ENCODE peak calls at places on chromosome 14, in six cellular contexts. One of them, this sample, is unnamed.

GRCh38 chr14:90664911-90665695 is 151.1 kb downstream of the TTC7B start:
- DNase-seq in hepatocyte: no peak
- DNase-seq in fibroblast of pulmonary artery: peak
- DNase-seq in foreskin fibroblast: no peak
- DNase-seq in A549: no peak
- DNase-seq in left ventricle myocardium inferior: no peak
- DNase-seq in this sample: no peak

GRCh38 chr14:80535171-80535570 is 323.9 kb upstream of the DIO2 start:
- DNase-seq in left ventricle myocardium inferior: no peak
- DNase-seq in fibroblast of pulmonary artery: no peak
- DNase-seq in foreskin fibroblast: no peak
- DNase-seq in A549: no peak
- DNase-seq in hepatocyte: peak
- DNase-seq in this sample: no peak

GRCh38 chr14:75612157-75612556 is 33.7 kb downstream of the FLVCR2 start:
- DNase-seq in hepatocyte: no peak
- DNase-seq in fibroblast of pulmonary artery: no peak
- DNase-seq in foreskin fibroblast: peak
- DNase-seq in A549: no peak
- DNase-seq in left ventricle myocardium inferior: no peak
- DNase-seq in this sample: no peak

GRCh38 chr14:91269076-91269991 is 24.8 kb upstream of the GPR68 start:
- DNase-seq in hepatocyte: no peak
- DNase-seq in left ventricle myocardium inferior: no peak
- DNase-seq in fibroblast of pulmonary artery: peak
- DNase-seq in A549: no peak
- DNase-seq in foreskin fibroblast: no peak
- DNase-seq in this sample: no peak

GRCh38 chr14:57530571-57530970 is 36.9 kb upstream of the CCDC198 start:
- DNase-seq in left ventricle myocardium inferior: no peak
- DNase-seq in A549: no peak
- DNase-seq in foreskin fibroblast: no peak
- DNase-seq in fibroblast of pulmonary artery: no peak
- DNase-seq in hepatocyte: no peak
- DNase-seq in this sample: no peak

GRCh38 chr14:87877877-87878276 is 115.1 kb downstream of the GALC start:
- DNase-seq in fibroblast of pulmonary artery: no peak
- DNase-seq in left ventricle myocardium inferior: no peak
- DNase-seq in hepatocyte: no peak
- DNase-seq in A549: no peak
- DNase-seq in foreskin fibroblast: no peak
- DNase-seq in this sample: no peak

GRCh38 chr14:96383445-96383844 is 8.5 kb upstream of the AK7 start:
- DNase-seq in hepatocyte: no peak
- DNase-seq in foreskin fibroblast: peak
- DNase-seq in A549: no peak
- DNase-seq in left ventricle myocardium inferior: no peak
- DNase-seq in fibroblast of pulmonary artery: no peak
- DNase-seq in this sample: no peak

GRCh38 chr14:69711471-69712216 is 55.3 kb upstream of the SRSF5 start:
- DNase-seq in foreskin fibroblast: no peak
- DNase-seq in hepatocyte: no peak
- DNase-seq in A549: no peak
- DNase-seq in fibroblast of pulmonary artery: no peak
- DNase-seq in left ventricle myocardium inferior: peak
- DNase-seq in this sample: no peak

GRCh38 chr14:78987006-78987405 is 816.8 kb downstream of the NRXN3 start:
- DNase-seq in foreskin fibroblast: no peak
- DNase-seq in left ventricle myocardium inferior: no peak
- DNase-seq in fibroblast of pulmonary artery: no peak
- DNase-seq in hepatocyte: no peak
- DNase-seq in A549: no peak
- DNase-seq in this sample: no peak

GRCh38 chr14:100230361-100230760 is 8.6 kb upstream of the YY1 start:
- DNase-seq in foreskin fibroblast: no peak
- DNase-seq in fibroblast of pulmonary artery: no peak
- DNase-seq in left ventricle myocardium inferior: no peak
- DNase-seq in hepatocyte: no peak
- DNase-seq in A549: no peak
- DNase-seq in this sample: no peak

GRCh38 chr14:69845787-69846186 is 33.4 kb upstream of the SMOC1 start:
- DNase-seq in hepatocyte: peak
- DNase-seq in A549: no peak
- DNase-seq in fibroblast of pulmonary artery: no peak
- DNase-seq in foreskin fibroblast: no peak
- DNase-seq in left ventricle myocardium inferior: no peak
- DNase-seq in this sample: no peak

GRCh38 chr14:33120341-33120740 is 181.7 kb downstream of the NPAS3 start:
- DNase-seq in hepatocyte: no peak
- DNase-seq in foreskin fibroblast: peak
- DNase-seq in A549: no peak
- DNase-seq in left ventricle myocardium inferior: no peak
- DNase-seq in fibroblast of pulmonary artery: peak
- DNase-seq in this sample: no peak

GRCh38 chr14:57382283-57382682 is 8.1 kb upstream of the NAA30 start:
- DNase-seq in A549: no peak
- DNase-seq in fibroblast of pulmonary artery: peak
- DNase-seq in hepatocyte: no peak
- DNase-seq in left ventricle myocardium inferior: no peak
- DNase-seq in foreskin fibroblast: peak
- DNase-seq in this sample: no peak

GRCh38 chr14:103384450-103385152 is 614 bp upstream of the MARK3 start:
- DNase-seq in foreskin fibroblast: no peak
- DNase-seq in A549: no peak
- DNase-seq in left ventricle myocardium inferior: peak
- DNase-seq in fibroblast of pulmonary artery: no peak
- DNase-seq in hepatocyte: no peak
- DNase-seq in this sample: peak

GRCh38 chr14:28765907-28766504 is 581 bp upstream of the FOXG1 start:
- DNase-seq in hepatocyte: peak
- DNase-seq in left ventricle myocardium inferior: no peak
- DNase-seq in A549: no peak
- DNase-seq in foreskin fibroblast: peak
- DNase-seq in fibroblast of pulmonary artery: no peak
- DNase-seq in this sample: peak

GRCh38 chr14:90517431-90517841 is 120.6 kb downstream of the CALM1 start:
- DNase-seq in hepatocyte: peak
- DNase-seq in foreskin fibroblast: no peak
- DNase-seq in left ventricle myocardium inferior: no peak
- DNase-seq in A549: no peak
- DNase-seq in fibroblast of pulmonary artery: no peak
- DNase-seq in this sample: no peak

DNA sequence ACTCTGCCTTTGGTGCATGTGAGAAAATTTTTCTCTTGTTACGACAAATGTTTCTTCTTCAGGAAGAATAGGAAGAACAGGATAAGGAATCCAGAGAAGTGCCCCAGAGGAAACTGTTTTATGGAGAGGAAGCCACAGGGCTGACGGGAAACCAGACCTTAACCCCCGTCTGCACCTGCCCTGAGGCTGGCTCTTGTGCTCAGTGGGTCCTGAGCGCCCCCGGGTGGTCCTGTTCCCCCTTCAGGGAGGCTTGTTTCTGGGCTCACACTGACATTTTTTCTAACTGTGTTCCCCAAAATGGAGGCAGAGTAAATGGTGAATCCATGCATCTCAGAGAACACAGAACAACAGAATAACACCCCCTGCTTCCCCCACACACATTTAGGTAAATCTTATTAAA is 691.8 kb downstream of the TMEM121 start:
- DNase-seq in hepatocyte: no peak
- DNase-seq in left ventricle myocardium inferior: no peak
- DNase-seq in A549: no peak
- DNase-seq in fibroblast of pulmonary artery: no peak
- DNase-seq in foreskin fibroblast: no peak
- DNase-seq in this sample: no peak
- TF ChIP-seq CTCF in hepatocyte: no peak
- TF ChIP-seq CTCF in left ventricle myocardium inferior: no peak
- TF ChIP-seq CTCF in A549: no peak
- TF ChIP-seq CTCF in fibroblast of pulmonary artery: no peak
- TF ChIP-seq CTCF in foreskin fibroblast: no peak
- TF ChIP-seq CTCF in this sample: no peak

GRCh38 chr14:77642407-77642806 is 26.0 kb upstream of the SPTLC2 start:
- DNase-seq in fibroblast of pulmonary artery: no peak
- DNase-seq in A549: no peak
- DNase-seq in foreskin fibroblast: no peak
- DNase-seq in left ventricle myocardium inferior: no peak
- DNase-seq in hepatocyte: no peak
- DNase-seq in this sample: no peak
- TF ChIP-seq CTCF in fibroblast of pulmonary artery: no peak
- TF ChIP-seq CTCF in A549: no peak
- TF ChIP-seq CTCF in foreskin fibroblast: no peak
- TF ChIP-seq CTCF in left ventricle myocardium inferior: no peak
- TF ChIP-seq CTCF in hepatocyte: no peak
- TF ChIP-seq CTCF in this sample: no peak

GRCh38 chr14:89310211-89310610 is 106.8 kb downstream of the FOXN3 start:
- DNase-seq in A549: no peak
- DNase-seq in left ventricle myocardium inferior: no peak
- DNase-seq in hepatocyte: no peak
- DNase-seq in foreskin fibroblast: no peak
- DNase-seq in fibroblast of pulmonary artery: no peak
- DNase-seq in this sample: no peak

GRCh38 chr14:89307409-89307808 is 109.6 kb downstream of the FOXN3 start:
- DNase-seq in hepatocyte: no peak
- DNase-seq in left ventricle myocardium inferior: no peak
- DNase-seq in fibroblast of pulmonary artery: no peak
- DNase-seq in foreskin fibroblast: no peak
- DNase-seq in A549: no peak
- DNase-seq in this sample: no peak

GRCh38 chr14:89309670-89310177 is 107.3 kb downstream of the FOXN3 start:
- DNase-seq in left ventricle myocardium inferior: no peak
- DNase-seq in foreskin fibroblast: no peak
- DNase-seq in fibroblast of pulmonary artery: no peak
- DNase-seq in hepatocyte: no peak
- DNase-seq in A549: no peak
- DNase-seq in this sample: no peak

GRCh38 chr14:89304972-89305703 is 111.9 kb downstream of the FOXN3 start:
- DNase-seq in hepatocyte: peak
- DNase-seq in fibroblast of pulmonary artery: peak
- DNase-seq in A549: no peak
- DNase-seq in foreskin fibroblast: peak
- DNase-seq in left ventricle myocardium inferior: no peak
- DNase-seq in this sample: no peak

DNA sequence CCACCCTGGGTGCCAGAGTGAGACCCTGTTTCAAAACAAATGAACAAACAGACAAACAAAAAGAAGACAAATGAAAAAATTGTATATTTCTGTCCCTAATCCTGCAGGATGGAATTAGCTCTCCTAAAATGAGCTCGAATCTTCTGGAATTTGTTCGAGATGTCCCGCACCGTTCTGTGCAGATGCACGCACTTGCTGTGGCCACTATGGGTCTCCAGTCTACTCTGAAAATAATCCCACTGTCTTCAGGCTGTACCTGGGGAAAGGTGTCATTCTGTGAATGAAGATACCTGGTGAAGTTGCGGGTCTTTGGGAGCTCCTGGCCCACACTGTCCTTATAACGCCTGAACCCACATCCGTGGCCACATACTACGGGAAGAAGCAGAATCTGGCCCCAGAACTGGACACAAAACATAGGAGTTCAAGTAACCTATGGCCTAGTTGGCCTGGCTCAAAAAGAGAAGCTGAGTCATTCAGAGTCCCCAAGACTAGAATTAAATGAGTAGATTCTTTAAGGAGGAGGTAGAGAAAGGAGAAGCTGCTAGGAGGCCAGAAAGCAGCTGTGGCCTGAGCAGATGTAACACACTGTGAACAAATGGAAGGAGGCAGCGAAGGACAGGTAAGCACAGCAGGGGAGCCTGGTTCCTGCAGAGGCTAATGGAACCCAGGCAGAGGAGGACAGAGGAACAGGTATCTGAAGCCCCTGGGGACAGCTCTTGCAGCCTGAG is 108.6 kb downstream of the FOXN3 start:
- DNase-seq in foreskin fibroblast: peak
- DNase-seq in hepatocyte: no peak
- DNase-seq in fibroblast of pulmonary artery: no peak
- DNase-seq in A549: no peak
- DNase-seq in left ventricle myocardium inferior: no peak
- DNase-seq in this sample: no peak
- TF ChIP-seq CTCF in foreskin fibroblast: no peak
- TF ChIP-seq CTCF in hepatocyte: no peak
- TF ChIP-seq CTCF in fibroblast of pulmonary artery: no peak
- TF ChIP-seq CTCF in A549: no peak
- TF ChIP-seq CTCF in left ventricle myocardium inferior: no peak
- TF ChIP-seq CTCF in this sample: no peak

DNA sequence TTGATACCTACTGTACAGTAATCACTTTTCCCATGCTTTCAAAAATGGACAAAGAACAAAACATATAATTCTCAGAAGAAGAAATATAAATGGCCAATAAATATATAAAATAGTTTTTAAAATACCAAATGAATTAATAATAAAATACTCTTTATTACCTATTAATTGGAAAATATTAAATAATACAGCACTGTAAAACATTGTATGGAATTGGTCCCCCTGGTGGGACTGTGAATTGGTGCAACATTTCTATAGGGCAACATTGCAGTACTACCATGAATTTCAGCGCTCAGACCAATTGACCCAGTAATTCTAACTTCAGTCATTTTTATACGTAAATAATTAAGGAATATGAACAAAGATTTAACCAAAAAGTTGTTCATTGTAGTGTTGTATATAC is 162.6 kb downstream of the PELI2 start:
- DNase-seq in fibroblast of pulmonary artery: no peak
- DNase-seq in A549: peak
- DNase-seq in hepatocyte: no peak
- DNase-seq in left ventricle myocardium inferior: no peak
- DNase-seq in foreskin fibroblast: no peak
- DNase-seq in this sample: no peak
- TF ChIP-seq CTCF in fibroblast of pulmonary artery: peak
- TF ChIP-seq CTCF in A549: no peak
- TF ChIP-seq CTCF in hepatocyte: peak
- TF ChIP-seq CTCF in left ventricle myocardium inferior: no peak
- TF ChIP-seq CTCF in foreskin fibroblast: no peak
- TF ChIP-seq CTCF in this sample: peak

DNA sequence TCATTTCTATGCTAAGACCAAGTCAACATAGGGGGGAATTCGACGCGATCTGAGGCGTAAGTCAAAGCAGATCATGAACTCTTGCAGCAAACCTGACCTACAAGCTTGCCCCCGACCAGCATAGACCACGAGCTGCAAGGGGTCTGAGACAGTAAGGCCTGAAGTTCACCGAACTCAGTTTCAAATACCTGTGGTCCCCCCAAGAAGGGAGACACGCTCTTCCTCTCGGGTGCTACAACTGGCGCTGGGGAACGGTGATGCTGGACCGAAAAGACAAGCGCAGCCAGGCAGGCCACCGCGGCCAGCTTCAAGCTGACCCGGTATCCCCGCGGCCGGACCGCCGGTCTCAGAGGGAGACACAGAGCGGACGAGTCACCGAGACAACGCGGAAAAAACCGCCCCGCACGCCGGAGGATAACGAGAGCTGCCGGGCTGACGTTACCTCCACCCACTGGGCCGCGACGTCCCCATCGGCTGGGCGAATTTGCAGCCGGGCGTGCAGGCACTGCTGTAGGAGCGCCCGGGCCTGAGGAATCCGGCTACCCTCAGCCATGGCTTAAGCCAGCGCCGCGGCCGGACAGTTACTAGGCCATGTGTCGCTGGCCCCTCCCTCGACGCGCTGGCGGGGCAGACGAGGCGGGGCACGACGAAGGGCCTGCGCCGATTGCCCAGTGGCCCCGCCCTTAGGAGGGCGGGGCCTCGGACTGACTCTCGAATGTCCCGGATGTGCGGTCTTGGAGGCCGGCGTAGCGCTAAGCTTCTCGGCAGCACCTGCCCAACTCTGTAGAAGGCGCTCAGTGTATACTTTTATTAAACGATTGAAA is at the start of gene DTD2:
- DNase-seq in hepatocyte: peak
- DNase-seq in A549: peak
- DNase-seq in fibroblast of pulmonary artery: peak
- DNase-seq in left ventricle myocardium inferior: peak
- DNase-seq in foreskin fibroblast: peak
- DNase-seq in this sample: peak
- TF ChIP-seq CTCF in hepatocyte: no peak
- TF ChIP-seq CTCF in A549: no peak
- TF ChIP-seq CTCF in fibroblast of pulmonary artery: no peak
- TF ChIP-seq CTCF in left ventricle myocardium inferior: no peak
- TF ChIP-seq CTCF in foreskin fibroblast: no peak
- TF ChIP-seq CTCF in this sample: no peak

This sample was measured in endothelial cell.